ENCODE peak calls at places on chromosomes 2 and 18, in five cellular contexts. A is prostate gland; Y is chondrocyte; X is K562; W is CD4-positive, alpha-beta T cell. B is an unnamed sample.

GRCh38 chr2:109466674-109467575 is 146.8 kb downstream of the SEPTIN10 start:
- DNase-seq in A (no peak), Y (peak; percentile 86), X (no peak), W (no peak), B (no peak)

GRCh38 chr2:234958746-234959395 is 7.1 kb downstream of the SH3BP4 start:
- DNase-seq in A (no peak), Y (no peak), X (no peak), W (no peak), B (no peak)

GRCh38 chr2:129885735-129886134 is 93.7 kb upstream of the RAB6C start:
- DNase-seq in A (no peak), Y (no peak), X (peak; percentile 36), W (no peak), B (no peak)

GRCh38 chr2:99514357-99514756 is 24.5 kb upstream of the REV1 start:
- DNase-seq in A (no peak), Y (no peak), X (no peak), W (no peak), B (no peak)

GRCh38 chr2:172859821-172860707 is 124.4 kb downstream of the RAPGEF4 start:
- DNase-seq in A (no peak), Y (no peak), X (no peak), W (no peak), B (no peak)

GRCh38 chr18:9069482-9070059 is 32.9 kb upstream of the NDUFV2 start:
- DNase-seq in A (no peak), Y (no peak), X (no peak), W (no peak), B (peak; percentile 61)

GRCh38 chr2:28225472-28225915 is 167.2 kb upstream of the FOSL2 start:
- DNase-seq in A (no peak), Y (no peak), X (no peak), W (no peak), B (no peak)

GRCh38 chr2:208072250-208072892 is 47.0 kb upstream of the PLEKHM3 start:
- DNase-seq in A (peak; percentile 63), Y (no peak), X (peak; percentile 41), W (peak; percentile 35), B (no peak)

GRCh38 chr2:218882866-218883366 is 2.3 kb downstream of the WNT10A start:
- DNase-seq in A (no peak), Y (peak; percentile 38), X (no peak), W (no peak), B (no peak)

GRCh38 chr18:68244786-68245185 is 470.1 kb downstream of the TMX3 start:
- DNase-seq in A (no peak), Y (no peak), X (no peak), W (no peak), B (no peak)

GRCh38 chr18:71398530-71398929 is 1109.7 kb downstream of the SOCS6 start:
- DNase-seq in A (no peak), Y (no peak), X (no peak), W (no peak), B (no peak)

GRCh38 chr2:153823880-153824279 is 47.8 kb upstream of the GALNT13 start:
- DNase-seq in A (no peak), Y (no peak), X (no peak), W (no peak), B (no peak)

GRCh38 chr2:100427627-100428258 is 10.3 kb upstream of the CHST10 start:
- DNase-seq in A (peak; percentile 39), Y (no peak), X (peak; percentile 39), W (peak; percentile 67), B (peak; percentile 25)

GRCh38 chr2:1222062-1222461 is 191.2 kb upstream of the TPO start:
- DNase-seq in A (no peak), Y (no peak), X (no peak), W (no peak), B (no peak)

GRCh38 chr2:12202702-12203101 is 456.3 kb downstream of the LPIN1 start:
- DNase-seq in A (no peak), Y (no peak), X (no peak), W (no peak), B (no peak)

GRCh38 chr2:222290691-222291484 is 7.9 kb downstream of the PAX3 start:
- DNase-seq in A (no peak), Y (no peak), X (no peak), W (no peak), B (no peak)

GRCh38 chr2:96393989-96394761 is 58.6 kb downstream of the NCAPH start:
- DNase-seq in A (no peak), Y (peak; percentile 13), X (no peak), W (no peak), B (no peak)

GRCh38 chr2:234355052-234355720 is 141.7 kb downstream of the ARL4C start:
- DNase-seq in A (no peak), Y (no peak), X (no peak), W (no peak), B (peak; percentile 9)

GRCh38 chr2:167732251-167732788 is 515.1 kb downstream of the STK39 start:
- DNase-seq in A (no peak), Y (no peak), X (no peak), W (no peak), B (no peak)

GRCh38 chr2:60717691-60718090 is 38.4 kb upstream of the PAPOLG start:
- DNase-seq in A (peak; percentile 74), Y (no peak), X (no peak), W (no peak), B (no peak)

GRCh38 chr2:43186679-43187374 is 39.6 kb downstream of the ZFP36L2 start:
- DNase-seq in A (no peak), Y (no peak), X (peak; percentile 50), W (no peak), B (no peak)

GRCh38 chr2:55616509-55617159 is 788 bp downstream of the PPP4R3B start:
- DNase-seq in A (peak; percentile 29), Y (no peak), X (peak; percentile 30), W (peak; percentile 29), B (peak; percentile 50)

GRCh38 chr2:100902833-100903405 is 83.0 kb downstream of the NPAS2 start:
- DNase-seq in A (no peak), Y (no peak), X (no peak), W (no peak), B (no peak)

GRCh38 chr2:96437512-96437911 is 67.6 kb downstream of the NEURL3 start:
- DNase-seq in A (no peak), Y (no peak), X (no peak), W (no peak), B (no peak)

GRCh38 chr2:195468771-195469170 is 188.3 kb upstream of the SLC39A10 start:
- DNase-seq in A (no peak), Y (no peak), X (no peak), W (no peak), B (peak; percentile 2)

GRCh38 chr2:164933751-164934189 is 21.6 kb downstream of the SLC38A11 start:
- DNase-seq in A (no peak), Y (no peak), X (no peak), W (no peak), B (no peak)

GRCh38 chr2:169397697-169398096 is 35.4 kb upstream of the LRP2 start:
- DNase-seq in A (no peak), Y (no peak), X (peak; percentile 16), W (no peak), B (no peak)

GRCh38 chr18:79413025-79413424 is 17.3 kb downstream of the NFATC1 start:
- DNase-seq in A (no peak), Y (no peak), X (peak; percentile 44), W (no peak), B (no peak)

GRCh38 chr2:28137221-28137620 is 246.7 kb downstream of the BABAM2 start:
- DNase-seq in A (peak; percentile 80), Y (no peak), X (no peak), W (no peak), B (no peak)

GRCh38 chr2:159661286-159661685 is 44.9 kb upstream of the BAZ2B start:
- DNase-seq in A (no peak), Y (no peak), X (no peak), W (no peak), B (no peak)

GRCh38 chr2:191013617-191013875 is 425 bp downstream of the STAT1 start:
- DNase-seq in A (no peak), Y (no peak), X (no peak), W (no peak), B (no peak)
- TF ChIP-seq CTCF in A (no peak), Y (no peak), X (no peak), W (no peak), B (no peak)

DNA sequence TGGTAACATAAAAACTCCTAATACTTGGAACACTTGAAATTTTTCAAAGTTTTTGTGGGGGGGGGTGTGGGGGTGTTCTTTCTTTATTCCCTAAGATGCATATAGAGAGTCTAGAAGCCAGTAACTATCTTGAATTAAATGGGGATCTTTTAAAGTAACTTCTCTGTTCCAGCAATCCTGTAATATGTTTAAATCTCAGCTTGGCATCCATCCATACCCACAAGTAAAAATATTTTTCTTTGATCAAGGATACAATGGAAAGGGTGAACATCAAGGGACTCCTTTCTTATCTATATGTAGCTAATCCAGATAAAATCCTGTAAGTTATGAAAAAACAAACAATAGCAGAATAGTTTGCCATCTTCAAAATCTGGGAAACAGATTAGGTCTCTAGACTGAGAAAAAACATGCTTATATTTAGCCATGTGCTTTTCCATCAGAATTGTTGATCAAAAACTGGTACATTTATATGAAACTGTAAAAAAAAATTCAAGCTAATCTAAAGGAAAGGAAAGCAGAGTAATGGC is 455.4 kb downstream of the MEIS1 start:
- DNase-seq in A (no peak), Y (no peak), X (no peak), W (no peak), B (no peak)
- TF ChIP-seq CTCF in A (no peak), Y (no peak), X (no peak), W (no peak), B (no peak)

GRCh38 chr2:74357627-74358026 is 14.4 kb upstream of the SLC4A5 start:
- DNase-seq in A (no peak), Y (no peak), X (no peak), W (no peak), B (no peak)
- TF ChIP-seq CTCF in A (no peak), Y (no peak), X (no peak), W (no peak), B (no peak)

DNA sequence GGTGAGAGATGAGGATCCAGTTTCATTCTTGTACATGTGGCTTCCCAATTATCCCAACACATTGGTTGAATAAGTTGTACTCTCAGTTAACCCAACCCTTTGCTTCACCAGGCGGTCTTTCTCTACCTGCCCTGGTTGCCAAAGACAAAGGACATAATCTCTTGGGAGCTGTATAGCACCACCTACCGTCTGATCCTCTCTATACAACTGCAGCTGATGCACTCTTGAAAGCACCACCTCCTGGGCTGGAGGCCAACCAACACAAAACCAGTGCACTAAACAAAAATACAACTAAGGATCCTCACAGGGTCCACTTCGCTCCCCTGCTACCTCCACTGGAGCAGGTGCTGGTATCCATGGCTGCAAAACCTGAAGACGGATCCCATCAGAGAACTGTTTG is 473.6 kb upstream of the NRXN1 start:
- DNase-seq in A (no peak), Y (no peak), X (no peak), W (no peak), B (no peak)
- TF ChIP-seq CTCF in A (no peak), Y (no peak), X (no peak), W (no peak), B (no peak)

DNA sequence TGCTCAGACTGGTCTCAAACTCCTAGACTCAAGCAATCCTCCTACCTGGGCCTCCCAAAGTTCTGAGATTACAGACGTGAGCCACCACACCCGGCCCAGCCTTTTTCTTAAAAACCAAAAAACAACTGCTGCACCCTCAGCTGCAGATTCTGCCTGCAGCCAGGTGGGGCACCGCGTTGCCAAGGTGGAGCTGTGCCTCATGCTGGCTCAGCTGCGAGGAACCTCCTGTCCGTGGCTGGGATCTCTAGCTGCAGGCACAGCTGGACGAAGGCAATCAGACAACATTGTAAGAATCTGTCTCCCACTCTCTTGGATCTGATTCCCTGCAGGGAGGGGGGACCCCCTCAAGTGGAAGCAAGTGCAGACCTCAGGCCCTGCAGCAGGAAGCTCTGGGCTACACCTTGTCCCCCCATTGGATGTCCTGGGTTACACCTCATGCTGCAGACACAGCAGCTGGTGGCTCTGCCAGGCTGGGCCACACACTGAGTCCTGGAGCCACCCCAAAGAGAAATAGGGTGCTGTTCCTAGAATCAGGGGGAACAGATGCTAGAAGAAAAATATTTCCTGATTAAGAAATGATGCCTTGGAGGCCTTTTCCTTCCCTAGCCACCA is 24.1 kb downstream of the CIDEA start:
- DNase-seq in A (no peak), Y (no peak), X (no peak), W (no peak), B (no peak)
- TF ChIP-seq CTCF in A (no peak), Y (peak; percentile 36), X (no peak), W (no peak), B (peak; percentile 40)